ENCODE peak calls at places on chromosomes 4 and X, in seven cellular contexts. One of them, this sample, is unnamed. For H3K27me3, the result is how much of the 10 kb centered on the place peaks cover.

GRCh38 chrX:136574548-136574947 is 42.5 kb downstream of the VGLL1 start:
- DNase-seq in tibial nerve: no peak
- DNase-seq in lower lobe of right lung: no peak
- DNase-seq in cardiac muscle cell: peak
- DNase-seq in right lobe of liver: no peak
- DNase-seq in Panc1: no peak
- DNase-seq in SK-N-SH: no peak
- DNase-seq in this sample: no peak

GRCh38 chrX:39903937-39904336 is 193.8 kb downstream of the BCOR start:
- DNase-seq in Panc1: no peak
- DNase-seq in right lobe of liver: no peak
- DNase-seq in SK-N-SH: no peak
- DNase-seq in lower lobe of right lung: no peak
- DNase-seq in tibial nerve: no peak
- DNase-seq in cardiac muscle cell: peak
- DNase-seq in this sample: no peak

GRCh38 chr4:166274136-166274761 is 401.2 kb downstream of the TLL1 start:
- DNase-seq in SK-N-SH: no peak
- DNase-seq in cardiac muscle cell: no peak
- DNase-seq in lower lobe of right lung: no peak
- DNase-seq in Panc1: no peak
- DNase-seq in right lobe of liver: no peak
- DNase-seq in tibial nerve: no peak
- DNase-seq in this sample: no peak

GRCh38 chr4:140049024-140049923 is 104.7 kb downstream of the MAML3 start:
- DNase-seq in SK-N-SH: peak
- DNase-seq in Panc1: no peak
- DNase-seq in cardiac muscle cell: peak
- DNase-seq in tibial nerve: no peak
- DNase-seq in lower lobe of right lung: no peak
- DNase-seq in right lobe of liver: peak
- DNase-seq in this sample: no peak

GRCh38 chr4:154727540-154727939 is 16.3 kb upstream of the LRAT start:
- DNase-seq in right lobe of liver: no peak
- DNase-seq in lower lobe of right lung: no peak
- DNase-seq in cardiac muscle cell: no peak
- DNase-seq in SK-N-SH: no peak
- DNase-seq in tibial nerve: no peak
- DNase-seq in Panc1: no peak
- DNase-seq in this sample: no peak

GRCh38 chrX:118884552-118885138 is 61.0 kb downstream of the ZCCHC12 start:
- DNase-seq in tibial nerve: no peak
- DNase-seq in Panc1: no peak
- DNase-seq in right lobe of liver: peak
- DNase-seq in cardiac muscle cell: no peak
- DNase-seq in lower lobe of right lung: no peak
- DNase-seq in SK-N-SH: no peak
- DNase-seq in this sample: no peak

GRCh38 chr4:168886361-168886760 is 123.7 kb downstream of the CBR4 start:
- DNase-seq in tibial nerve: no peak
- DNase-seq in cardiac muscle cell: no peak
- DNase-seq in Panc1: no peak
- DNase-seq in right lobe of liver: no peak
- DNase-seq in SK-N-SH: no peak
- DNase-seq in lower lobe of right lung: no peak
- DNase-seq in this sample: no peak

GRCh38 chr4:181688886-181689285 is 554.3 kb upstream of the TENM3 start:
- DNase-seq in tibial nerve: no peak
- DNase-seq in right lobe of liver: no peak
- DNase-seq in cardiac muscle cell: peak
- DNase-seq in SK-N-SH: no peak
- DNase-seq in lower lobe of right lung: no peak
- DNase-seq in Panc1: no peak
- DNase-seq in this sample: no peak

GRCh38 chr4:73450398-73451004 is 14.5 kb downstream of the AFP start:
- DNase-seq in lower lobe of right lung: no peak
- DNase-seq in right lobe of liver: no peak
- DNase-seq in cardiac muscle cell: peak
- DNase-seq in tibial nerve: no peak
- DNase-seq in SK-N-SH: no peak
- DNase-seq in Panc1: no peak
- DNase-seq in this sample: peak

GRCh38 chr4:153447175-153447887 is 18.8 kb upstream of the TMEM131L start:
- DNase-seq in SK-N-SH: no peak
- DNase-seq in right lobe of liver: no peak
- DNase-seq in Panc1: no peak
- DNase-seq in cardiac muscle cell: peak
- DNase-seq in tibial nerve: no peak
- DNase-seq in lower lobe of right lung: no peak
- DNase-seq in this sample: no peak

GRCh38 chr4:20773144-20773997 is 73.1 kb downstream of the PACRGL start:
- DNase-seq in Panc1: peak
- DNase-seq in right lobe of liver: peak
- DNase-seq in cardiac muscle cell: peak
- DNase-seq in lower lobe of right lung: peak
- DNase-seq in SK-N-SH: peak
- DNase-seq in tibial nerve: no peak
- DNase-seq in this sample: peak

GRCh38 chr4:1852904-1853623 is 2.9 kb downstream of the LETM1 start:
- DNase-seq in cardiac muscle cell: no peak
- DNase-seq in SK-N-SH: no peak
- DNase-seq in tibial nerve: no peak
- DNase-seq in lower lobe of right lung: no peak
- DNase-seq in Panc1: no peak
- DNase-seq in right lobe of liver: no peak
- DNase-seq in this sample: no peak

GRCh38 chr4:25790024-25790423 is 72.8 kb downstream of the SEL1L3 start:
- DNase-seq in lower lobe of right lung: no peak
- DNase-seq in cardiac muscle cell: no peak
- DNase-seq in tibial nerve: no peak
- DNase-seq in right lobe of liver: no peak
- DNase-seq in SK-N-SH: no peak
- DNase-seq in Panc1: no peak
- DNase-seq in this sample: no peak

GRCh38 chrX:23898412-23898959 is 9.3 kb downstream of the APOO start:
- DNase-seq in tibial nerve: no peak
- DNase-seq in lower lobe of right lung: no peak
- DNase-seq in Panc1: no peak
- DNase-seq in cardiac muscle cell: peak
- DNase-seq in right lobe of liver: no peak
- DNase-seq in SK-N-SH: no peak
- DNase-seq in this sample: no peak

GRCh38 chr4:112857461-112857860 is 192.0 kb upstream of the ANK2 start:
- DNase-seq in SK-N-SH: no peak
- DNase-seq in right lobe of liver: no peak
- DNase-seq in tibial nerve: no peak
- DNase-seq in cardiac muscle cell: peak
- DNase-seq in Panc1: no peak
- DNase-seq in lower lobe of right lung: no peak
- DNase-seq in this sample: peak

GRCh38 chrX:13386636-13387035 is 66.8 kb upstream of the ATXN3L start:
- DNase-seq in Panc1: no peak
- DNase-seq in cardiac muscle cell: no peak
- DNase-seq in lower lobe of right lung: no peak
- DNase-seq in tibial nerve: no peak
- DNase-seq in right lobe of liver: no peak
- DNase-seq in SK-N-SH: no peak
- DNase-seq in this sample: no peak

GRCh38 chrX:19121898-19122640 is at the start of gene ADGRG2:
- DNase-seq in lower lobe of right lung: peak
- DNase-seq in Panc1: no peak
- DNase-seq in SK-N-SH: peak
- DNase-seq in cardiac muscle cell: peak
- DNase-seq in right lobe of liver: peak
- DNase-seq in tibial nerve: no peak
- DNase-seq in this sample: no peak

GRCh38 chrX:118755633-118756032 is 28.2 kb downstream of the IL13RA1 start:
- DNase-seq in SK-N-SH: no peak
- DNase-seq in right lobe of liver: no peak
- DNase-seq in tibial nerve: no peak
- DNase-seq in Panc1: no peak
- DNase-seq in cardiac muscle cell: no peak
- DNase-seq in lower lobe of right lung: no peak
- DNase-seq in this sample: no peak

GRCh38 chr4:23728393-23728792 is 161.5 kb downstream of the PPARGC1A start:
- DNase-seq in Panc1: peak
- DNase-seq in tibial nerve: no peak
- DNase-seq in right lobe of liver: no peak
- DNase-seq in SK-N-SH: no peak
- DNase-seq in lower lobe of right lung: no peak
- DNase-seq in cardiac muscle cell: peak
- DNase-seq in this sample: peak

GRCh38 chr4:47500776-47501175 is 15.7 kb downstream of the ATP10D start:
- DNase-seq in lower lobe of right lung: no peak
- DNase-seq in SK-N-SH: no peak
- DNase-seq in tibial nerve: no peak
- DNase-seq in Panc1: no peak
- DNase-seq in right lobe of liver: no peak
- DNase-seq in cardiac muscle cell: no peak
- DNase-seq in this sample: no peak

GRCh38 chrX:17375631-17376380 is 806 bp downstream of the NHS start:
- DNase-seq in tibial nerve: peak
- DNase-seq in Panc1: no peak
- DNase-seq in SK-N-SH: peak
- DNase-seq in right lobe of liver: peak
- DNase-seq in lower lobe of right lung: no peak
- DNase-seq in cardiac muscle cell: peak
- DNase-seq in this sample: no peak

GRCh38 chrX:17376381-17377046 is 1.5 kb downstream of the NHS start:
- DNase-seq in cardiac muscle cell: no peak
- DNase-seq in right lobe of liver: no peak
- DNase-seq in Panc1: no peak
- DNase-seq in tibial nerve: no peak
- DNase-seq in lower lobe of right lung: no peak
- DNase-seq in SK-N-SH: no peak
- DNase-seq in this sample: no peak

GRCh38 chrX:17374619-17375360 is at the start of gene NHS:
- DNase-seq in cardiac muscle cell: peak
- DNase-seq in right lobe of liver: peak
- DNase-seq in SK-N-SH: peak
- DNase-seq in Panc1: no peak
- DNase-seq in tibial nerve: peak
- DNase-seq in lower lobe of right lung: peak
- DNase-seq in this sample: peak

GRCh38 chrX:17377047-17377692 is 2.2 kb downstream of the NHS start:
- DNase-seq in Panc1: no peak
- DNase-seq in right lobe of liver: peak
- DNase-seq in tibial nerve: peak
- DNase-seq in SK-N-SH: peak
- DNase-seq in cardiac muscle cell: peak
- DNase-seq in lower lobe of right lung: no peak
- DNase-seq in this sample: no peak

GRCh38 chrX:17375361-17375630 is 296 bp downstream of the NHS start:
- DNase-seq in Panc1: no peak
- DNase-seq in SK-N-SH: no peak
- DNase-seq in cardiac muscle cell: no peak
- DNase-seq in lower lobe of right lung: no peak
- DNase-seq in tibial nerve: no peak
- DNase-seq in right lobe of liver: no peak
- DNase-seq in this sample: no peak
- H3K27ac ChIP-seq in Panc1: no peak
- H3K27ac ChIP-seq in SK-N-SH: no peak
- H3K27ac ChIP-seq in cardiac muscle cell: no peak
- H3K27ac ChIP-seq in lower lobe of right lung: no peak
- H3K27ac ChIP-seq in tibial nerve: peak
- H3K27ac ChIP-seq in right lobe of liver: no peak
- H3K27ac ChIP-seq in this sample: no peak

GRCh38 chr4:6271206-6271605 is 1.6 kb downstream of the WFS1 start:
- DNase-seq in tibial nerve: no peak
- DNase-seq in SK-N-SH: no peak
- DNase-seq in right lobe of liver: no peak
- DNase-seq in cardiac muscle cell: no peak
- DNase-seq in Panc1: no peak
- DNase-seq in lower lobe of right lung: no peak
- DNase-seq in this sample: no peak
- H3K27me3 ChIP-seq in tibial nerve: under half
- H3K27me3 ChIP-seq in SK-N-SH: under half
- H3K27me3 ChIP-seq in right lobe of liver: under half
- H3K27me3 ChIP-seq in cardiac muscle cell: under half
- H3K27me3 ChIP-seq in Panc1: under half
- H3K27me3 ChIP-seq in lower lobe of right lung: under half
- H3K27me3 ChIP-seq in this sample: under half

GRCh38 chr4:104616401-104616820 is 121.7 kb upstream of the CXXC4 start:
- DNase-seq in right lobe of liver: no peak
- DNase-seq in SK-N-SH: no peak
- DNase-seq in Panc1: no peak
- DNase-seq in cardiac muscle cell: peak
- DNase-seq in lower lobe of right lung: no peak
- DNase-seq in tibial nerve: no peak
- DNase-seq in this sample: no peak

GRCh38 chr4:104615496-104615895 is 120.8 kb upstream of the CXXC4 start:
- DNase-seq in SK-N-SH: no peak
- DNase-seq in cardiac muscle cell: no peak
- DNase-seq in Panc1: no peak
- DNase-seq in tibial nerve: no peak
- DNase-seq in right lobe of liver: no peak
- DNase-seq in lower lobe of right lung: no peak
- DNase-seq in this sample: no peak

GRCh38 chr4:104615926-104616325 is 121.2 kb upstream of the CXXC4 start:
- DNase-seq in Panc1: no peak
- DNase-seq in lower lobe of right lung: no peak
- DNase-seq in cardiac muscle cell: no peak
- DNase-seq in SK-N-SH: no peak
- DNase-seq in right lobe of liver: no peak
- DNase-seq in tibial nerve: no peak
- DNase-seq in this sample: no peak
- H3K27ac ChIP-seq in Panc1: no peak
- H3K27ac ChIP-seq in lower lobe of right lung: no peak
- H3K27ac ChIP-seq in cardiac muscle cell: peak
- H3K27ac ChIP-seq in SK-N-SH: no peak
- H3K27ac ChIP-seq in right lobe of liver: no peak
- H3K27ac ChIP-seq in tibial nerve: no peak
- H3K27ac ChIP-seq in this sample: no peak

DNA sequence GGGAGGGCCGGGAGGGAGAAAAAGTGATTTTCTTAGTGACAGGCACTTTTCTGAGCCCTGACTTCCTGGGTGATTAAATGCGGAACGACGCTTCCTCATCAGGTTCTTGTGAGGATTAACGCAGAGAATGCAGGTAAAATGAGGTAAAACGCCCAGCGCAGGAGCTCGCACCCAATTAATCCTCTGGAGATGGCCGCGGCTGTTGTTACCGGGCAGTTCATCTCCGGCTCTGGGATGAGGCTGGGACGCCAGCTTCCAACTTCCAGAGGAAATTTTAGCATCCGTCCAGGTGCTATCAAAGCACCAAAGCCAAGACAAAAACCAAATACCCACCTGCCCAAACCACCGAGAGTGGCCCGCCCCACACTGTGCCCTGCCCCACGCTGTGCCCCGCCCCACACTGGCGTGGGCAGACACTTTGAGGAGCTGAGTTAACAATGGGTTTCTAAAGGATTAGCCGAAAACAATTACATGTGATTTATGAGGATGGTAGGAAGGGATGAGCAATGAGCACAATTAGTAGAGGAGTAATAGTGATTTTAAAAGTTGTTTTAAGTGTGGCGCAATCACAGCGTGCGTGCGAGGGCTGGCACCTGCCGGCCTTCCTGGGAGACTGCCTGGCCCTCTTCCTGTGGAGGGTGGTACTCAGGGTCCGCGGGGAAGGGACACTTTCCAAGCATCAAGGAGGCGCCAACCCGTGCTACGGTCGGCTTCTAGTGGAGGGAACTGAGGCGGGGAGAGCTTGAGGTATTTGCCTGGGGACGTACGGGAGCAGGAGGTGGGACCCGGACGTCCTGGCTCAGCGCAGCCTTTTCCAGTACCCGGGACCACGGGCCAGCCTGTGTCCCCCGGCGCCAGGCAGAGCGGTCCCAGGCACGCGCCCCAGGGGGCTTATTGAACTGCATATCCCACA is 41.6 kb upstream of the ADRA2C start:
- DNase-seq in SK-N-SH: no peak
- DNase-seq in tibial nerve: no peak
- DNase-seq in Panc1: no peak
- DNase-seq in lower lobe of right lung: no peak
- DNase-seq in cardiac muscle cell: no peak
- DNase-seq in right lobe of liver: no peak
- DNase-seq in this sample: no peak
- H3K27me3 ChIP-seq in SK-N-SH: under half
- H3K27me3 ChIP-seq in tibial nerve: half or more
- H3K27me3 ChIP-seq in Panc1: under half
- H3K27me3 ChIP-seq in lower lobe of right lung: half or more
- H3K27me3 ChIP-seq in cardiac muscle cell: under half
- H3K27me3 ChIP-seq in right lobe of liver: under half
- H3K27me3 ChIP-seq in this sample: under half